ENCODE peak calls at places on chromosomes 13 and 19, in ten cellular contexts. I, X, D, C, U, B, L, F, G and T are unnamed samples.

GRCh38 chr13:27405521-27406134 is 18.8 kb upstream of the GTF3A start:
- DNase-seq in L (no peak), U (no peak), B (no peak), I (no peak), X (no peak), G (no peak), C (no peak), F (no peak), D (no peak), T (no peak)

GRCh38 chr13:113930711-113931637 is 42.9 kb downstream of the C13orf46 start:
- DNase-seq in D (peak; percentile 49), G (no peak), X (peak; percentile 77), C (no peak), L (peak; percentile 78), I (no peak), F (peak; percentile 4), B (peak; percentile 70), U (no peak), T (no peak)

GRCh38 chr19:49843265-49843664 is 7.7 kb upstream of the PTOV1 start:
- DNase-seq in G (no peak), U (no peak), I (no peak), C (no peak), L (no peak), D (no peak), B (no peak), F (no peak), X (no peak), T (no peak)

GRCh38 chr19:30047355-30047895 is 105.4 kb downstream of the URI1 start:
- DNase-seq in G (no peak), L (no peak), B (no peak), F (no peak), D (no peak), I (no peak), X (no peak), U (no peak), C (no peak), T (no peak)

GRCh38 chr19:58559275-58560006 is 1.0 kb upstream of the UBE2M start:
- DNase-seq in C (peak; percentile 89), D (no peak), G (peak; percentile 86), I (peak; percentile 90), B (no peak), L (peak; percentile 94), X (peak; percentile 75), U (peak; percentile 90), F (peak; percentile 80), T (peak; percentile 91)

GRCh38 chr13:64531400-64531799 is 2698.7 kb downstream of the PCDH9 start:
- DNase-seq in D (no peak), F (no peak), L (no peak), I (no peak), B (no peak), U (no peak), G (no peak), C (no peak), X (no peak), T (no peak)

GRCh38 chr13:29621841-29622240 is 26.4 kb upstream of the SLC7A1 start:
- DNase-seq in X (no peak), F (no peak), L (no peak), D (no peak), U (no peak), G (peak; percentile 35), B (no peak), C (peak; percentile 33), I (no peak), T (no peak)

GRCh38 chr19:39083983-39084731 is at the start of gene ACP7:
- DNase-seq in B (peak; percentile 6), F (no peak), X (peak; percentile 65), U (no peak), L (no peak), D (no peak), C (no peak), G (no peak), I (no peak), T (no peak)

GRCh38 chr19:43718627-43719377 is 2.9 kb downstream of the IRGC start:
- DNase-seq in C (no peak), U (no peak), G (no peak), X (no peak), F (no peak), B (no peak), I (no peak), D (no peak), L (no peak), T (no peak)

DNA sequence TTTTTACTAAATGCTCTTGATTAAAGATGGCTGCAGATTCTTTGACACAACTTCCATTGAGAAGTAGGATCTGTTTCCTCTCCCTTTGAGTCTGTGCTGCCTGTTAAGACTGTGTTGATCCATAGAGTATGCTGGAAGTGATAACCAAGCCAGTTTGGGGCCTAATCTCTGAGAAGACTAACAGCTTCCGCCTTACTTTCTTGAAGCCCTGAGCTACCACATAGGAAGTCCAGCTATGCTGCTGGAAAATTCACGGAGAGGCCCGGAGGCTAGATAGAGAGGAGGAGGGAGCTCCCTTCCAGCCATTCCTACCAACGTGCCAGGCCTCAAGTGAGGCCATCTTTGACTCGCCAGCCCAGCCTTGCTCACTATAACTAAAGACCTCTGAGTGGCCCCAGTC is 12.5 kb downstream of the RAP2A start:
- DNase-seq in L (no peak), B (no peak), F (no peak), I (no peak), D (no peak), G (no peak), X (no peak), U (no peak), C (no peak), T (no peak)
- H3K27ac ChIP-seq in L (no peak overlapping the region), B (no peak overlapping the region), F (no peak overlapping the region), I (no peak overlapping the region), D (no peak overlapping the region), G (no peak overlapping the region), X (no peak overlapping the region), U (no peak overlapping the region), C (no peak overlapping the region), T (no peak overlapping the region)

DNA sequence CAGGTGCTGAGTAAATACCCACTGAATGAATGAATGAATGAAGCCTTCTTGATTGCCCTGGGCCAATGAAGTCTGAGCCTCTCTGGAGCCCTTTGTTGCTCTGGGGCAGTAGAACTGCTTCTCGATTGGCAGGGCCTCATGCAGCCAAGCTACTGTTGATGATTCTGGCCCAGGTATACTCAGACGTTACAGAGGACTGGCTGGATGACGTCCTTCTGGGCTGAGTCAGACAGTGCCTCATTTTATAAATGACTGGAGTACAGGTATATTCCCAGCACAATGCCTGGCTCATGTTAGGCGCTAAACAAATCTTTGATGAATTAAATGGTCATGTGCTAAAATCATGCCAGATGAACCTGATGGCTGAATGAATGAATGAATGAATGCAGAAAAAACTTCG is 243.8 kb upstream of the MAB21L1 start:
- DNase-seq in L (no peak), F (no peak), B (no peak), G (no peak), X (no peak), D (no peak), C (no peak), I (no peak), U (no peak), T (no peak)
- H3K4me3 ChIP-seq in L (no peak overlapping the region), F (no peak overlapping the region), B (no peak overlapping the region), G (no peak overlapping the region), X (no peak overlapping the region), D (no peak overlapping the region), C (no peak overlapping the region), I (no peak overlapping the region), U (no peak overlapping the region), T (no peak overlapping the region)

GRCh38 chr13:23725922-23726321 is 155.7 kb downstream of the TNFRSF19 start:
- DNase-seq in G (no peak), B (no peak), F (no peak), D (no peak), X (no peak), U (no peak), C (no peak), L (no peak), I (no peak), T (no peak)

GRCh38 chr13:23735329-23735728 is 153.9 kb downstream of the MIPEP start:
- DNase-seq in B (no peak), D (no peak), G (no peak), L (no peak), I (no peak), U (no peak), X (no peak), F (no peak), C (no peak), T (no peak)

GRCh38 chr13:23731709-23732108 is 157.5 kb downstream of the MIPEP start:
- DNase-seq in D (no peak), B (no peak), L (no peak), I (no peak), G (no peak), F (no peak), C (no peak), U (no peak), X (no peak), T (no peak)

GRCh38 chr13:23728807-23729206 is 158.6 kb downstream of the TNFRSF19 start:
- DNase-seq in B (no peak), X (no peak), C (no peak), D (no peak), L (no peak), I (no peak), U (no peak), G (no peak), F (no peak), T (no peak)

GRCh38 chr13:23730251-23730650 is 158.9 kb downstream of the MIPEP start:
- DNase-seq in X (no peak), U (no peak), F (no peak), I (no peak), L (no peak), G (no peak), D (no peak), C (no peak), B (no peak), T (no peak)
- H3K27ac ChIP-seq in X (no peak overlapping the region), U (no peak overlapping the region), F (no peak overlapping the region), I (no peak overlapping the region), L (no peak overlapping the region), G (no peak overlapping the region), D (no peak overlapping the region), C (no peak overlapping the region), B (no peak overlapping the region), T (no peak overlapping the region)

GRCh38 chr13:93411281-93411680 is 184.7 kb downstream of the GPC6 start:
- DNase-seq in F (no peak), B (no peak), L (no peak), X (no peak), C (no peak), U (no peak), D (no peak), G (peak; percentile 71), I (no peak), T (no peak)

GRCh38 chr13:93409816-93410215 is 183.2 kb downstream of the GPC6 start:
- DNase-seq in C (no peak), I (no peak), U (no peak), F (no peak), D (no peak), B (no peak), X (no peak), G (no peak), L (no peak), T (no peak)

GRCh38 chr13:93413972-93414717 is 187.5 kb downstream of the GPC6 start:
- DNase-seq in G (peak; percentile 60), U (no peak), D (no peak), B (no peak), F (no peak), C (peak; percentile 55), L (no peak), X (no peak), I (no peak), T (no peak)

DNA sequence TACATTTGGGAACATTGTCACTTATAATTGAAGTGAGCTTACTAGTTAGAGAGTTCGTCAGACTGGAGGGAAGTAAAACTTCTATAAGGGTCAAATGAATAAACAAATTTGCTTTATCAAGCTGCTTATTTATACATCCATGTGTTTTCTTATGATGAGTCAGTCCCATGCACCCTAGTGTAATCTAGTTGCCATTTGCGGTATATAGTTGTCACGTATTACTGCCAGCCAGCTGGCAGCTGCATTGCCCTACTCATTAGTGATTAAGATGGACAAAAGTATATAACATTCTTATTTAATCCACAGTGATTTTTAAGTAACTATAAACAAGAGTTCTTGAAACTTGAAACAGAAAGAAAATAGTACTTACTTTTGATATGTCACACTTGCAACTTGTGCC is 182.4 kb downstream of the GPC6 start:
- DNase-seq in U (no peak), G (peak; percentile 42), X (no peak), B (no peak), D (no peak), C (peak; percentile 45), L (no peak), F (no peak), I (no peak), T (no peak)
- H3K4me3 ChIP-seq in U (no peak overlapping the region), G (no peak overlapping the region), X (no peak overlapping the region), B (no peak overlapping the region), D (no peak overlapping the region), C (no peak overlapping the region), L (no peak overlapping the region), F (no peak overlapping the region), I (no peak overlapping the region), T (no peak overlapping the region)